ENCODE peak calls at places on chromosome 18, in five cellular contexts. J, I, M, G and K are unnamed samples.

GRCh38 chr18:26471027-26471426 is 77.3 kb downstream of the KCTD1 start:
- DNase-seq in G (no peak), J (no peak), M (peak), I (no peak), K (no peak)

GRCh38 chr18:79576686-79577351 is 102.8 kb upstream of the CTDP1 start:
- DNase-seq in M (peak), I (no peak), G (no peak), J (no peak), K (no peak)

GRCh38 chr18:78596794-78597193 is 382.8 kb upstream of the SALL3 start:
- DNase-seq in G (no peak), I (no peak), J (no peak), M (no peak), K (no peak)

GRCh38 chr18:36296591-36297418 is 708 bp upstream of the FHOD3 start:
- DNase-seq in I (peak), G (peak), M (peak), J (peak), K (peak)

GRCh38 chr18:11322006-11322405 is 172.6 kb upstream of the PIEZO2 start:
- DNase-seq in I (no peak), J (no peak), M (peak), G (no peak), K (no peak)

GRCh38 chr18:58671941-58672565 is 788 bp downstream of the MALT1 start:
- DNase-seq in I (no peak), M (peak), J (peak), G (no peak), K (no peak)

GRCh38 chr18:66013976-66014375 is 263.2 kb downstream of the CDH7 start:
- DNase-seq in J (no peak), I (no peak), G (no peak), M (no peak), K (no peak)

GRCh38 chr18:24837065-24837464 is 376.6 kb downstream of the HRH4 start:
- DNase-seq in M (peak), G (no peak), I (no peak), J (no peak), K (no peak)

GRCh38 chr18:57438669-57439616 is 3.8 kb downstream of the ONECUT2 start:
- DNase-seq in J (no peak), M (no peak), G (no peak), I (no peak), K (no peak)

GRCh38 chr18:73653836-73654235 is 493.8 kb downstream of the FBXO15 start:
- DNase-seq in J (no peak), G (no peak), M (no peak), I (no peak), K (no peak)

GRCh38 chr18:48766025-48766424 is 184.7 kb downstream of the SMAD7 start:
- DNase-seq in M (peak), I (no peak), G (no peak), J (no peak), K (no peak)

GRCh38 chr18:61738488-61738887 is 154.3 kb downstream of the RNF152 start:
- DNase-seq in G (no peak), M (peak), I (no peak), J (no peak), K (no peak)

GRCh38 chr18:35158728-35159443 is 81.9 kb upstream of the ZNF397 start:
- DNase-seq in G (no peak), J (no peak), I (no peak), M (no peak), K (no peak)

GRCh38 chr18:63267990-63268721 is 51.4 kb downstream of the BCL2 start:
- DNase-seq in G (no peak), I (no peak), J (no peak), M (no peak), K (no peak)

GRCh38 chr18:48888681-48889080 is 62.1 kb downstream of the SMAD7 start:
- DNase-seq in J (no peak), I (no peak), G (no peak), M (no peak), K (no peak)

GRCh38 chr18:79512461-79513380 is 117.0 kb downstream of the NFATC1 start:
- DNase-seq in I (no peak), M (no peak), G (no peak), J (no peak), K (no peak)

GRCh38 chr18:13658444-13659204 is 67.7 kb downstream of the FAM210A start:
- DNase-seq in J (no peak), M (no peak), G (no peak), I (no peak), K (no peak)

GRCh38 chr18:76519156-76519549 is 24.1 kb upstream of the ZNF516 start:
- DNase-seq in J (no peak), M (no peak), G (no peak), I (no peak), K (no peak)

GRCh38 chr18:46939337-46939963 is 22.0 kb downstream of the KATNAL2 start:
- DNase-seq in I (no peak), M (peak), J (no peak), G (peak), K (no peak)

GRCh38 chr18:70781860-70782453 is 493.1 kb downstream of the SOCS6 start:
- DNase-seq in I (peak), G (peak), J (peak), M (peak), K (peak)

GRCh38 chr18:60347526-60348045 is 25.0 kb downstream of the MC4R start:
- DNase-seq in J (no peak), M (no peak), G (no peak), I (no peak), K (no peak)

GRCh38 chr18:2050016-2050415 is 521.3 kb downstream of the METTL4 start:
- DNase-seq in I (no peak), M (no peak), G (no peak), J (no peak), K (no peak)

GRCh38 chr18:23703057-23703986 is 14.1 kb downstream of the LAMA3 start:
- DNase-seq in I (peak), G (peak), M (peak), J (peak), K (no peak)

GRCh38 chr18:80251700-80252099 is 4.4 kb upstream of the PARD6G start:
- DNase-seq in J (no peak), G (no peak), I (no peak), M (no peak), K (no peak)

GRCh38 chr18:13260927-13261471 is 42.4 kb downstream of the LDLRAD4 start:
- DNase-seq in M (no peak), I (no peak), G (no peak), J (no peak), K (no peak)

GRCh38 chr18:41647914-41648313 is 307.1 kb upstream of the PIK3C3 start:
- DNase-seq in M (no peak), G (no peak), I (no peak), J (no peak), K (no peak)

GRCh38 chr18:49590608-49591007 is 28.8 kb downstream of the LIPG start:
- DNase-seq in G (no peak), I (no peak), M (no peak), J (no peak), K (no peak)

GRCh38 chr18:34222396-34223163 is 2.1 kb downstream of the NOL4 start:
- DNase-seq in I (no peak), J (no peak), G (no peak), M (no peak), K (no peak)

GRCh38 chr18:7234061-7234460 is 3.2 kb downstream of the LRRC30 start:
- DNase-seq in M (no peak), G (no peak), J (no peak), I (no peak), K (no peak)

GRCh38 chr18:10234912-10235439 is 219.5 kb upstream of the APCDD1 start:
- DNase-seq in J (no peak), G (no peak), I (no peak), M (peak), K (no peak)

GRCh38 chr18:49754866-49755265 is 58.5 kb downstream of the ACAA2 start:
- DNase-seq in G (no peak), I (no peak), J (no peak), M (peak), K (no peak)

GRCh38 chr18:8208716-8209115 is 400.5 kb upstream of the RAB12 start:
- DNase-seq in G (no peak), M (no peak), J (no peak), I (no peak), K (no peak)

GRCh38 chr18:58580623-58581022 is 48.3 kb downstream of the ALPK2 start:
- DNase-seq in I (no peak), J (no peak), M (peak), G (no peak), K (no peak)

GRCh38 chr18:3455938-3456685 is 6.1 kb downstream of the TGIF1 start:
- DNase-seq in G (peak), J (no peak), I (no peak), M (peak), K (no peak)

GRCh38 chr18:58190842-58191530 is 147.0 kb downstream of the NEDD4L start:
- DNase-seq in I (no peak), J (no peak), M (peak), G (no peak), K (no peak)

DNA sequence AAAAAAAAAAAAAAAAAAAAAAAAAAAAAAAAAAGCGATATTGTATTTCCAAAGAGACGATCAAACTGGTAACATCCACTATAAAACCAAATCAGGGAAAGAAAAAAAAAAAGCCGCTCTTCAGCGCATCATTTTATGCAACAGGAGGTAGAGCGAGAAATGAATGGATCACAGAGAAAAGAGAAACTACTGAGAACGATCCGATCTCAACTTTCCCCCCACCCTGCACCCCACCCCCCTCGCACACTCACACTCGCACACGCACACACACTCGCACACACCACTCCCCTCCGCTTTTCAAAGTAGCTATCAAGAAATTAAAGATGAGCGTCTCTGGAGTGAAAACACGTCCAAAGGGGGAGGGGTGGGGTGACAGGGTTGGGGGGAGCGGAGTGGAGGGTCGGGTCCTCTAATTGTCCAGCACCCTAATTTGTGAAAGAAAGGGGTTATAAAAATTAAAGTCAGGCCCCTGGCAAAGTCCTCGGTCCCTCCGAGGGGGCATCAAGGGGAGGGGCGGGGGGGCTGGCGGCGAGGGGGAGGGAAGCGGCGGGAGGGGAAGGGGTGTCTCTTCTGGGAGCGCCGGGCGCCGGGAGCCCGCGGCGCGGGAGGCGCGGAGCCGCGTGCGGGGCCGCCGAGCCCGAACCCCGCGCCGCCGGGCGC is 521 bp downstream of the TCF4 start:
- DNase-seq in J (peak), G (no peak), I (peak), M (peak), K (no peak)
- TF ChIP-seq MAFK in J (no peak), G (no peak), I (no peak), M (no peak), K (no peak)

GRCh38 chr18:51150430-51150746 is 47.1 kb downstream of the MEX3C start:
- DNase-seq in J (no peak), I (no peak), G (no peak), M (no peak), K (no peak)

GRCh38 chr18:51153659-51154371 is 43.7 kb downstream of the MEX3C start:
- DNase-seq in G (no peak), M (no peak), J (no peak), I (no peak), K (no peak)

GRCh38 chr18:51151185-51151567 is 46.3 kb downstream of the MEX3C start:
- DNase-seq in I (no peak), G (no peak), M (no peak), J (no peak), K (no peak)

GRCh38 chr18:51149605-51150429 is 47.7 kb downstream of the MEX3C start:
- DNase-seq in M (peak), J (no peak), I (no peak), G (no peak), K (no peak)

GRCh38 chr18:51151568-51152511 is 45.6 kb downstream of the MEX3C start:
- DNase-seq in I (no peak), J (no peak), M (no peak), G (no peak), K (no peak)
- TF ChIP-seq MAFK in I (no peak), J (no peak), M (no peak), G (no peak), K (no peak)

DNA sequence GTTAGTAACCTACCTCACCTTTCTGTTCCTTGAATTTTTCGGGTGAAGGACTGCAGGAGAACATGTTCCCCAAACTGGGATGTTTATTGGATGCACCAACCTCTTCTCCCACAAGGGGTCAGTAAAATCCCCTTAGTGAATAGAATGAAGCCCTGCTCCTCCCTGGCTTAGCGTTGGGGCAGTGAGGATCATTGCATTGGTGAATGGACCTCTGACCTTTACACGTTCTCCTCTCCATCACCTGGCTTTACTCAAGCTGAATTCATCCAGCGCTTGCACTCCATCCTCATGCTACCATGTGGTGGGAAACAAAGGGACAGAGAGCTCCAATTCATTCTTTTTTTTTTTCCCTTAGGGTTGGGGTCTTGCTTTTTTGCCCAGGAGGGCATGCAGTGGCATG is 157.2 kb downstream of the MIB1 start:
- DNase-seq in G (peak), I (peak), J (peak), M (peak), K (peak)
- TF ChIP-seq MAFK in G (no peak), I (no peak), J (no peak), M (no peak), K (no peak)

GRCh38 chr18:45689386-45689785 is 34.6 kb upstream of the SLC14A1 start:
- DNase-seq in I (no peak), G (no peak), J (no peak), M (no peak), K (no peak)
- TF ChIP-seq MAFK in I (no peak), G (no peak), J (no peak), M (no peak), K (no peak)

GRCh38 chr18:32669549-32670165 is 103.2 kb downstream of the KLHL14 start:
- DNase-seq in J (no peak), G (peak), I (no peak), M (no peak), K (no peak)
- TF ChIP-seq MAFK in J (no peak), G (no peak), I (no peak), M (no peak), K (no peak)